ENCODE peak calls at places on chromosomes 5 and 9, in six cellular contexts. One of them, this sample, is unnamed.

GRCh38 chr5:138457532-138458275 is 7.6 kb upstream of the EGR1 start:
- DNase-seq in stimulated activated CD4-positive, alpha-beta T cell treated with anti-CD3 and anti-CD28 coated beads, Interleukin-1b, Interleukin-23, amount 100 ng/mL, for 4 hours: no peak
- DNase-seq in RCC 7860: no peak
- DNase-seq in GM23248: no peak
- DNase-seq in HL-60: no peak
- DNase-seq in stimulated activated naive B cell treated with anti-CD40 and anti-IgM and Interleukin-4, amounts not matched to agents 10 μg/mL and 1 μg/mL and 100 μg/mL, for 72 hours: no peak
- DNase-seq in this sample: no peak

GRCh38 chr9:27394154-27394825 is 97.3 kb upstream of the EQTN start:
- DNase-seq in stimulated activated CD4-positive, alpha-beta T cell treated with anti-CD3 and anti-CD28 coated beads, Interleukin-1b, Interleukin-23, amount 100 ng/mL, for 4 hours: no peak
- DNase-seq in RCC 7860: no peak
- DNase-seq in GM23248: no peak
- DNase-seq in HL-60: no peak
- DNase-seq in stimulated activated naive B cell treated with anti-CD40 and anti-IgM and Interleukin-4, amounts not matched to agents 10 μg/mL and 1 μg/mL and 100 μg/mL, for 72 hours: no peak
- DNase-seq in this sample: no peak

GRCh38 chr9:14797442-14797841 is 74.9 kb upstream of the CER1 start:
- DNase-seq in stimulated activated CD4-positive, alpha-beta T cell treated with anti-CD3 and anti-CD28 coated beads, Interleukin-1b, Interleukin-23, amount 100 ng/mL, for 4 hours: no peak
- DNase-seq in RCC 7860: no peak
- DNase-seq in GM23248: peak
- DNase-seq in HL-60: no peak
- DNase-seq in stimulated activated naive B cell treated with anti-CD40 and anti-IgM and Interleukin-4, amounts not matched to agents 10 μg/mL and 1 μg/mL and 100 μg/mL, for 72 hours: no peak
- DNase-seq in this sample: no peak

GRCh38 chr5:62742214-62742613 is 163.6 kb downstream of the LRRC70 start:
- DNase-seq in stimulated activated CD4-positive, alpha-beta T cell treated with anti-CD3 and anti-CD28 coated beads, Interleukin-1b, Interleukin-23, amount 100 ng/mL, for 4 hours: no peak
- DNase-seq in RCC 7860: no peak
- DNase-seq in GM23248: no peak
- DNase-seq in HL-60: no peak
- DNase-seq in stimulated activated naive B cell treated with anti-CD40 and anti-IgM and Interleukin-4, amounts not matched to agents 10 μg/mL and 1 μg/mL and 100 μg/mL, for 72 hours: no peak
- DNase-seq in this sample: no peak

GRCh38 chr5:95938355-95938754 is 23.3 kb downstream of the ELL2 start:
- DNase-seq in stimulated activated CD4-positive, alpha-beta T cell treated with anti-CD3 and anti-CD28 coated beads, Interleukin-1b, Interleukin-23, amount 100 ng/mL, for 4 hours: no peak
- DNase-seq in RCC 7860: no peak
- DNase-seq in GM23248: no peak
- DNase-seq in HL-60: no peak
- DNase-seq in stimulated activated naive B cell treated with anti-CD40 and anti-IgM and Interleukin-4, amounts not matched to agents 10 μg/mL and 1 μg/mL and 100 μg/mL, for 72 hours: no peak
- DNase-seq in this sample: no peak

GRCh38 chr9:113609562-113610318 is 146.2 kb downstream of the RGS3 start:
- DNase-seq in stimulated activated CD4-positive, alpha-beta T cell treated with anti-CD3 and anti-CD28 coated beads, Interleukin-1b, Interleukin-23, amount 100 ng/mL, for 4 hours: no peak
- DNase-seq in RCC 7860: no peak
- DNase-seq in GM23248: no peak
- DNase-seq in HL-60: no peak
- DNase-seq in stimulated activated naive B cell treated with anti-CD40 and anti-IgM and Interleukin-4, amounts not matched to agents 10 μg/mL and 1 μg/mL and 100 μg/mL, for 72 hours: no peak
- DNase-seq in this sample: no peak

GRCh38 chr5:96199713-96200183 is 233.3 kb downstream of the PCSK1 start:
- DNase-seq in stimulated activated CD4-positive, alpha-beta T cell treated with anti-CD3 and anti-CD28 coated beads, Interleukin-1b, Interleukin-23, amount 100 ng/mL, for 4 hours: no peak
- DNase-seq in RCC 7860: no peak
- DNase-seq in GM23248: no peak
- DNase-seq in HL-60: no peak
- DNase-seq in stimulated activated naive B cell treated with anti-CD40 and anti-IgM and Interleukin-4, amounts not matched to agents 10 μg/mL and 1 μg/mL and 100 μg/mL, for 72 hours: no peak
- DNase-seq in this sample: no peak

GRCh38 chr9:107175039-107175438 is 108.0 kb upstream of the RAD23B start:
- DNase-seq in stimulated activated CD4-positive, alpha-beta T cell treated with anti-CD3 and anti-CD28 coated beads, Interleukin-1b, Interleukin-23, amount 100 ng/mL, for 4 hours: no peak
- DNase-seq in RCC 7860: no peak
- DNase-seq in GM23248: peak
- DNase-seq in HL-60: no peak
- DNase-seq in stimulated activated naive B cell treated with anti-CD40 and anti-IgM and Interleukin-4, amounts not matched to agents 10 μg/mL and 1 μg/mL and 100 μg/mL, for 72 hours: no peak
- DNase-seq in this sample: no peak

GRCh38 chr5:177469061-177469628 is 4.3 kb downstream of the DBN1 start:
- DNase-seq in stimulated activated CD4-positive, alpha-beta T cell treated with anti-CD3 and anti-CD28 coated beads, Interleukin-1b, Interleukin-23, amount 100 ng/mL, for 4 hours: no peak
- DNase-seq in RCC 7860: no peak
- DNase-seq in GM23248: peak
- DNase-seq in HL-60: no peak
- DNase-seq in stimulated activated naive B cell treated with anti-CD40 and anti-IgM and Interleukin-4, amounts not matched to agents 10 μg/mL and 1 μg/mL and 100 μg/mL, for 72 hours: no peak
- DNase-seq in this sample: no peak

GRCh38 chr5:11322133-11322532 is 561.1 kb upstream of the DAP start:
- DNase-seq in stimulated activated CD4-positive, alpha-beta T cell treated with anti-CD3 and anti-CD28 coated beads, Interleukin-1b, Interleukin-23, amount 100 ng/mL, for 4 hours: no peak
- DNase-seq in RCC 7860: no peak
- DNase-seq in GM23248: peak
- DNase-seq in HL-60: peak
- DNase-seq in stimulated activated naive B cell treated with anti-CD40 and anti-IgM and Interleukin-4, amounts not matched to agents 10 μg/mL and 1 μg/mL and 100 μg/mL, for 72 hours: no peak
- DNase-seq in this sample: no peak

GRCh38 chr5:980001-980588 is 28.5 kb upstream of the NKD2 start:
- DNase-seq in stimulated activated CD4-positive, alpha-beta T cell treated with anti-CD3 and anti-CD28 coated beads, Interleukin-1b, Interleukin-23, amount 100 ng/mL, for 4 hours: no peak
- DNase-seq in RCC 7860: no peak
- DNase-seq in GM23248: peak
- DNase-seq in HL-60: no peak
- DNase-seq in stimulated activated naive B cell treated with anti-CD40 and anti-IgM and Interleukin-4, amounts not matched to agents 10 μg/mL and 1 μg/mL and 100 μg/mL, for 72 hours: no peak
- DNase-seq in this sample: no peak

GRCh38 chr9:126985870-126986498 is 71.4 kb downstream of the RALGPS1 start:
- DNase-seq in stimulated activated CD4-positive, alpha-beta T cell treated with anti-CD3 and anti-CD28 coated beads, Interleukin-1b, Interleukin-23, amount 100 ng/mL, for 4 hours: peak
- DNase-seq in RCC 7860: peak
- DNase-seq in GM23248: peak
- DNase-seq in HL-60: peak
- DNase-seq in stimulated activated naive B cell treated with anti-CD40 and anti-IgM and Interleukin-4, amounts not matched to agents 10 μg/mL and 1 μg/mL and 100 μg/mL, for 72 hours: peak
- DNase-seq in this sample: peak

GRCh38 chr9:113998529-113999255 is 79.4 kb downstream of the AMBP start:
- DNase-seq in stimulated activated CD4-positive, alpha-beta T cell treated with anti-CD3 and anti-CD28 coated beads, Interleukin-1b, Interleukin-23, amount 100 ng/mL, for 4 hours: no peak
- DNase-seq in RCC 7860: no peak
- DNase-seq in GM23248: peak
- DNase-seq in HL-60: no peak
- DNase-seq in stimulated activated naive B cell treated with anti-CD40 and anti-IgM and Interleukin-4, amounts not matched to agents 10 μg/mL and 1 μg/mL and 100 μg/mL, for 72 hours: no peak
- DNase-seq in this sample: no peak

GRCh38 chr9:34601883-34602570 is 9.9 kb downstream of the RPP25L start:
- DNase-seq in stimulated activated CD4-positive, alpha-beta T cell treated with anti-CD3 and anti-CD28 coated beads, Interleukin-1b, Interleukin-23, amount 100 ng/mL, for 4 hours: no peak
- DNase-seq in RCC 7860: no peak
- DNase-seq in GM23248: no peak
- DNase-seq in HL-60: no peak
- DNase-seq in stimulated activated naive B cell treated with anti-CD40 and anti-IgM and Interleukin-4, amounts not matched to agents 10 μg/mL and 1 μg/mL and 100 μg/mL, for 72 hours: no peak
- DNase-seq in this sample: no peak

GRCh38 chr5:1772634-1773033 is 27.0 kb downstream of the MRPL36 start:
- DNase-seq in stimulated activated CD4-positive, alpha-beta T cell treated with anti-CD3 and anti-CD28 coated beads, Interleukin-1b, Interleukin-23, amount 100 ng/mL, for 4 hours: no peak
- DNase-seq in RCC 7860: no peak
- DNase-seq in GM23248: peak
- DNase-seq in HL-60: no peak
- DNase-seq in stimulated activated naive B cell treated with anti-CD40 and anti-IgM and Interleukin-4, amounts not matched to agents 10 μg/mL and 1 μg/mL and 100 μg/mL, for 72 hours: no peak
- DNase-seq in this sample: no peak

GRCh38 chr5:16572289-16573015 is 44.3 kb downstream of the RETREG1 start:
- DNase-seq in stimulated activated CD4-positive, alpha-beta T cell treated with anti-CD3 and anti-CD28 coated beads, Interleukin-1b, Interleukin-23, amount 100 ng/mL, for 4 hours: no peak
- DNase-seq in RCC 7860: no peak
- DNase-seq in GM23248: no peak
- DNase-seq in HL-60: no peak
- DNase-seq in stimulated activated naive B cell treated with anti-CD40 and anti-IgM and Interleukin-4, amounts not matched to agents 10 μg/mL and 1 μg/mL and 100 μg/mL, for 72 hours: no peak
- DNase-seq in this sample: no peak

GRCh38 chr9:96500696-96501660 is 51.0 kb downstream of the HABP4 start:
- DNase-seq in stimulated activated CD4-positive, alpha-beta T cell treated with anti-CD3 and anti-CD28 coated beads, Interleukin-1b, Interleukin-23, amount 100 ng/mL, for 4 hours: no peak
- DNase-seq in RCC 7860: no peak
- DNase-seq in GM23248: peak
- DNase-seq in HL-60: no peak
- DNase-seq in stimulated activated naive B cell treated with anti-CD40 and anti-IgM and Interleukin-4, amounts not matched to agents 10 μg/mL and 1 μg/mL and 100 μg/mL, for 72 hours: no peak
- DNase-seq in this sample: no peak

GRCh38 chr5:104247260-104247659 is 684.7 kb upstream of the NUDT12 start:
- DNase-seq in stimulated activated CD4-positive, alpha-beta T cell treated with anti-CD3 and anti-CD28 coated beads, Interleukin-1b, Interleukin-23, amount 100 ng/mL, for 4 hours: no peak
- DNase-seq in RCC 7860: no peak
- DNase-seq in GM23248: no peak
- DNase-seq in HL-60: no peak
- DNase-seq in stimulated activated naive B cell treated with anti-CD40 and anti-IgM and Interleukin-4, amounts not matched to agents 10 μg/mL and 1 μg/mL and 100 μg/mL, for 72 hours: no peak
- DNase-seq in this sample: no peak

GRCh38 chr9:130632841-130633240 is 31.6 kb upstream of the PRDM12 start:
- DNase-seq in stimulated activated CD4-positive, alpha-beta T cell treated with anti-CD3 and anti-CD28 coated beads, Interleukin-1b, Interleukin-23, amount 100 ng/mL, for 4 hours: no peak
- DNase-seq in RCC 7860: no peak
- DNase-seq in GM23248: no peak
- DNase-seq in HL-60: no peak
- DNase-seq in stimulated activated naive B cell treated with anti-CD40 and anti-IgM and Interleukin-4, amounts not matched to agents 10 μg/mL and 1 μg/mL and 100 μg/mL, for 72 hours: no peak
- DNase-seq in this sample: no peak

GRCh38 chr5:118931564-118931963 is 56.8 kb downstream of the DTWD2 start:
- DNase-seq in stimulated activated CD4-positive, alpha-beta T cell treated with anti-CD3 and anti-CD28 coated beads, Interleukin-1b, Interleukin-23, amount 100 ng/mL, for 4 hours: no peak
- DNase-seq in RCC 7860: no peak
- DNase-seq in GM23248: no peak
- DNase-seq in HL-60: no peak
- DNase-seq in stimulated activated naive B cell treated with anti-CD40 and anti-IgM and Interleukin-4, amounts not matched to agents 10 μg/mL and 1 μg/mL and 100 μg/mL, for 72 hours: no peak
- DNase-seq in this sample: no peak

GRCh38 chr9:107888773-107889227 is 399.2 kb upstream of the KLF4 start:
- DNase-seq in stimulated activated CD4-positive, alpha-beta T cell treated with anti-CD3 and anti-CD28 coated beads, Interleukin-1b, Interleukin-23, amount 100 ng/mL, for 4 hours: no peak
- DNase-seq in RCC 7860: no peak
- DNase-seq in GM23248: peak
- DNase-seq in HL-60: no peak
- DNase-seq in stimulated activated naive B cell treated with anti-CD40 and anti-IgM and Interleukin-4, amounts not matched to agents 10 μg/mL and 1 μg/mL and 100 μg/mL, for 72 hours: no peak
- DNase-seq in this sample: no peak

GRCh38 chr9:2681981-2682380 is 35.3 kb upstream of the KCNV2 start:
- DNase-seq in stimulated activated CD4-positive, alpha-beta T cell treated with anti-CD3 and anti-CD28 coated beads, Interleukin-1b, Interleukin-23, amount 100 ng/mL, for 4 hours: no peak
- DNase-seq in RCC 7860: no peak
- DNase-seq in GM23248: no peak
- DNase-seq in HL-60: no peak
- DNase-seq in stimulated activated naive B cell treated with anti-CD40 and anti-IgM and Interleukin-4, amounts not matched to agents 10 μg/mL and 1 μg/mL and 100 μg/mL, for 72 hours: no peak
- DNase-seq in this sample: no peak

GRCh38 chr5:169280286-169280685 is 20.7 kb downstream of the SLIT3 start:
- DNase-seq in stimulated activated CD4-positive, alpha-beta T cell treated with anti-CD3 and anti-CD28 coated beads, Interleukin-1b, Interleukin-23, amount 100 ng/mL, for 4 hours: no peak
- DNase-seq in RCC 7860: no peak
- DNase-seq in GM23248: no peak
- DNase-seq in HL-60: no peak
- DNase-seq in stimulated activated naive B cell treated with anti-CD40 and anti-IgM and Interleukin-4, amounts not matched to agents 10 μg/mL and 1 μg/mL and 100 μg/mL, for 72 hours: no peak
- DNase-seq in this sample: no peak

GRCh38 chr5:107874810-107875209 is 204.1 kb upstream of the EFNA5 start:
- DNase-seq in stimulated activated CD4-positive, alpha-beta T cell treated with anti-CD3 and anti-CD28 coated beads, Interleukin-1b, Interleukin-23, amount 100 ng/mL, for 4 hours: no peak
- DNase-seq in RCC 7860: peak
- DNase-seq in GM23248: peak
- DNase-seq in HL-60: no peak
- DNase-seq in stimulated activated naive B cell treated with anti-CD40 and anti-IgM and Interleukin-4, amounts not matched to agents 10 μg/mL and 1 μg/mL and 100 μg/mL, for 72 hours: no peak
- DNase-seq in this sample: no peak

GRCh38 chr5:173452098-173452497 is 123.9 kb upstream of the STC2 start:
- DNase-seq in stimulated activated CD4-positive, alpha-beta T cell treated with anti-CD3 and anti-CD28 coated beads, Interleukin-1b, Interleukin-23, amount 100 ng/mL, for 4 hours: no peak
- DNase-seq in RCC 7860: peak
- DNase-seq in GM23248: peak
- DNase-seq in HL-60: peak
- DNase-seq in stimulated activated naive B cell treated with anti-CD40 and anti-IgM and Interleukin-4, amounts not matched to agents 10 μg/mL and 1 μg/mL and 100 μg/mL, for 72 hours: no peak
- DNase-seq in this sample: no peak

GRCh38 chr5:76337949-76338589 is 65.0 kb upstream of the IQGAP2 start:
- DNase-seq in stimulated activated CD4-positive, alpha-beta T cell treated with anti-CD3 and anti-CD28 coated beads, Interleukin-1b, Interleukin-23, amount 100 ng/mL, for 4 hours: no peak
- DNase-seq in RCC 7860: peak
- DNase-seq in GM23248: peak
- DNase-seq in HL-60: peak
- DNase-seq in stimulated activated naive B cell treated with anti-CD40 and anti-IgM and Interleukin-4, amounts not matched to agents 10 μg/mL and 1 μg/mL and 100 μg/mL, for 72 hours: no peak
- DNase-seq in this sample: peak